ENCODE peak calls at places on chromosomes 6 and 20, in six cellular contexts. One of them, this sample, is unnamed.

GRCh38 chr6:27791182-27791939 is 120.8 kb downstream of the OR2B2 start:
- DNase-seq in NCI-H1105 treated with DMSO at 0.1 percent for 48 hours: peak; percentile 82
- DNase-seq in NK-92 treated with Interleukin-12 subunit alpha and Interleukin-12 subunit beta, amount 100 ng/mL, for 24 hours: no peak
- DNase-seq in HCT116: peak; percentile 75
- DNase-seq in H9: peak; percentile 70
- DNase-seq in T-helper 17 cell: no peak
- DNase-seq in this sample: peak; percentile 58

GRCh38 chr20:363319-364078 is 16.6 kb downstream of the NRSN2 start:
- DNase-seq in NCI-H1105 treated with DMSO at 0.1 percent for 48 hours: no peak
- DNase-seq in NK-92 treated with Interleukin-12 subunit alpha and Interleukin-12 subunit beta, amount 100 ng/mL, for 24 hours: no peak
- DNase-seq in HCT116: no peak
- DNase-seq in H9: no peak
- DNase-seq in T-helper 17 cell: no peak
- DNase-seq in this sample: no peak

GRCh38 chr6:97095466-97095865 is 170.9 kb downstream of the KLHL32 start:
- DNase-seq in NCI-H1105 treated with DMSO at 0.1 percent for 48 hours: no peak
- DNase-seq in NK-92 treated with Interleukin-12 subunit alpha and Interleukin-12 subunit beta, amount 100 ng/mL, for 24 hours: no peak
- DNase-seq in HCT116: no peak
- DNase-seq in H9: no peak
- DNase-seq in T-helper 17 cell: no peak
- DNase-seq in this sample: no peak

GRCh38 chr6:1554881-1555569 is 54.7 kb upstream of the FOXC1 start:
- DNase-seq in NCI-H1105 treated with DMSO at 0.1 percent for 48 hours: no peak
- DNase-seq in NK-92 treated with Interleukin-12 subunit alpha and Interleukin-12 subunit beta, amount 100 ng/mL, for 24 hours: no peak
- DNase-seq in HCT116: no peak
- DNase-seq in H9: peak; percentile 49
- DNase-seq in T-helper 17 cell: peak; percentile 61
- DNase-seq in this sample: peak; percentile 82

GRCh38 chr20:46117704-46118467 is at the start of gene CD40:
- DNase-seq in NCI-H1105 treated with DMSO at 0.1 percent for 48 hours: no peak
- DNase-seq in NK-92 treated with Interleukin-12 subunit alpha and Interleukin-12 subunit beta, amount 100 ng/mL, for 24 hours: no peak
- DNase-seq in HCT116: peak; percentile 68
- DNase-seq in H9: peak; percentile 95
- DNase-seq in T-helper 17 cell: peak; percentile 52
- DNase-seq in this sample: peak; percentile 44

GRCh38 chr6:52417675-52418111 is 2.4 kb upstream of the EFHC1 start:
- DNase-seq in NCI-H1105 treated with DMSO at 0.1 percent for 48 hours: no peak
- DNase-seq in NK-92 treated with Interleukin-12 subunit alpha and Interleukin-12 subunit beta, amount 100 ng/mL, for 24 hours: no peak
- DNase-seq in HCT116: no peak
- DNase-seq in H9: no peak
- DNase-seq in T-helper 17 cell: no peak
- DNase-seq in this sample: no peak

GRCh38 chr20:25632940-25633790 is 9.4 kb upstream of the NANP start:
- DNase-seq in NCI-H1105 treated with DMSO at 0.1 percent for 48 hours: no peak
- DNase-seq in NK-92 treated with Interleukin-12 subunit alpha and Interleukin-12 subunit beta, amount 100 ng/mL, for 24 hours: no peak
- DNase-seq in HCT116: no peak
- DNase-seq in H9: no peak
- DNase-seq in T-helper 17 cell: no peak
- DNase-seq in this sample: no peak

GRCh38 chr6:43980004-43980795 is 147.1 kb downstream of the MRPL14 start:
- DNase-seq in NCI-H1105 treated with DMSO at 0.1 percent for 48 hours: no peak
- DNase-seq in NK-92 treated with Interleukin-12 subunit alpha and Interleukin-12 subunit beta, amount 100 ng/mL, for 24 hours: no peak
- DNase-seq in HCT116: no peak
- DNase-seq in H9: peak; percentile 20
- DNase-seq in T-helper 17 cell: no peak
- DNase-seq in this sample: no peak

GRCh38 chr6:83151114-83151513 is 42.0 kb downstream of the PGM3 start:
- DNase-seq in NCI-H1105 treated with DMSO at 0.1 percent for 48 hours: no peak
- DNase-seq in NK-92 treated with Interleukin-12 subunit alpha and Interleukin-12 subunit beta, amount 100 ng/mL, for 24 hours: no peak
- DNase-seq in HCT116: no peak
- DNase-seq in H9: no peak
- DNase-seq in T-helper 17 cell: no peak
- DNase-seq in this sample: no peak

GRCh38 chr20:57611605-57612311 is 8.5 kb downstream of the ZBP1 start:
- DNase-seq in NCI-H1105 treated with DMSO at 0.1 percent for 48 hours: no peak
- DNase-seq in NK-92 treated with Interleukin-12 subunit alpha and Interleukin-12 subunit beta, amount 100 ng/mL, for 24 hours: no peak
- DNase-seq in HCT116: no peak
- DNase-seq in H9: no peak
- DNase-seq in T-helper 17 cell: no peak
- DNase-seq in this sample: peak; percentile 15

GRCh38 chr6:73452107-73452461 is at the start of gene CGAS:
- DNase-seq in NCI-H1105 treated with DMSO at 0.1 percent for 48 hours: no peak
- DNase-seq in NK-92 treated with Interleukin-12 subunit alpha and Interleukin-12 subunit beta, amount 100 ng/mL, for 24 hours: peak; percentile 76
- DNase-seq in HCT116: no peak
- DNase-seq in H9: no peak
- DNase-seq in T-helper 17 cell: peak; percentile 70
- DNase-seq in this sample: peak; percentile 38

GRCh38 chr6:163876391-163876790 is 461.9 kb downstream of the QKI start:
- DNase-seq in NCI-H1105 treated with DMSO at 0.1 percent for 48 hours: no peak
- DNase-seq in NK-92 treated with Interleukin-12 subunit alpha and Interleukin-12 subunit beta, amount 100 ng/mL, for 24 hours: no peak
- DNase-seq in HCT116: no peak
- DNase-seq in H9: no peak
- DNase-seq in T-helper 17 cell: no peak
- DNase-seq in this sample: no peak

GRCh38 chr6:145756170-145756662 is 20.9 kb upstream of the EPM2A start:
- DNase-seq in NCI-H1105 treated with DMSO at 0.1 percent for 48 hours: peak; percentile 55
- DNase-seq in NK-92 treated with Interleukin-12 subunit alpha and Interleukin-12 subunit beta, amount 100 ng/mL, for 24 hours: no peak
- DNase-seq in HCT116: no peak
- DNase-seq in H9: no peak
- DNase-seq in T-helper 17 cell: no peak
- DNase-seq in this sample: no peak

GRCh38 chr20:48750941-48751620 is 76.7 kb downstream of the PREX1 start:
- DNase-seq in NCI-H1105 treated with DMSO at 0.1 percent for 48 hours: no peak
- DNase-seq in NK-92 treated with Interleukin-12 subunit alpha and Interleukin-12 subunit beta, amount 100 ng/mL, for 24 hours: no peak
- DNase-seq in HCT116: no peak
- DNase-seq in H9: peak; percentile 94
- DNase-seq in T-helper 17 cell: peak; percentile 36
- DNase-seq in this sample: peak; percentile 80

GRCh38 chr20:36463212-36464061 is 77.9 kb upstream of the MYL9 start:
- DNase-seq in NCI-H1105 treated with DMSO at 0.1 percent for 48 hours: no peak
- DNase-seq in NK-92 treated with Interleukin-12 subunit alpha and Interleukin-12 subunit beta, amount 100 ng/mL, for 24 hours: no peak
- DNase-seq in HCT116: no peak
- DNase-seq in H9: no peak
- DNase-seq in T-helper 17 cell: no peak
- DNase-seq in this sample: no peak

GRCh38 chr6:25995507-25995906 is 32.9 kb downstream of the TRIM38 start:
- DNase-seq in NCI-H1105 treated with DMSO at 0.1 percent for 48 hours: no peak
- DNase-seq in NK-92 treated with Interleukin-12 subunit alpha and Interleukin-12 subunit beta, amount 100 ng/mL, for 24 hours: no peak
- DNase-seq in HCT116: no peak
- DNase-seq in H9: no peak
- DNase-seq in T-helper 17 cell: no peak
- DNase-seq in this sample: no peak

GRCh38 chr20:57473246-57474042 is 51.5 kb downstream of the CTCFL start:
- DNase-seq in NCI-H1105 treated with DMSO at 0.1 percent for 48 hours: peak; percentile 12
- DNase-seq in NK-92 treated with Interleukin-12 subunit alpha and Interleukin-12 subunit beta, amount 100 ng/mL, for 24 hours: peak; percentile 52
- DNase-seq in HCT116: no peak
- DNase-seq in H9: no peak
- DNase-seq in T-helper 17 cell: no peak
- DNase-seq in this sample: peak; percentile 40

GRCh38 chr20:13554706-13555105 is 84.0 kb downstream of the TASP1 start:
- DNase-seq in NCI-H1105 treated with DMSO at 0.1 percent for 48 hours: no peak
- DNase-seq in NK-92 treated with Interleukin-12 subunit alpha and Interleukin-12 subunit beta, amount 100 ng/mL, for 24 hours: no peak
- DNase-seq in HCT116: no peak
- DNase-seq in H9: no peak
- DNase-seq in T-helper 17 cell: no peak
- DNase-seq in this sample: no peak

GRCh38 chr20:17614812-17615644 is 45.2 kb downstream of the DSTN start:
- DNase-seq in NCI-H1105 treated with DMSO at 0.1 percent for 48 hours: no peak
- DNase-seq in NK-92 treated with Interleukin-12 subunit alpha and Interleukin-12 subunit beta, amount 100 ng/mL, for 24 hours: no peak
- DNase-seq in HCT116: no peak
- DNase-seq in H9: no peak
- DNase-seq in T-helper 17 cell: peak; percentile 7
- DNase-seq in this sample: no peak

GRCh38 chr6:1094306-1094705 is 217.6 kb upstream of the FOXQ1 start:
- DNase-seq in NCI-H1105 treated with DMSO at 0.1 percent for 48 hours: no peak
- DNase-seq in NK-92 treated with Interleukin-12 subunit alpha and Interleukin-12 subunit beta, amount 100 ng/mL, for 24 hours: no peak
- DNase-seq in HCT116: no peak
- DNase-seq in H9: no peak
- DNase-seq in T-helper 17 cell: no peak
- DNase-seq in this sample: no peak

GRCh38 chr6:34610819-34611477 is 54.8 kb upstream of the SPDEF start:
- DNase-seq in NCI-H1105 treated with DMSO at 0.1 percent for 48 hours: no peak
- DNase-seq in NK-92 treated with Interleukin-12 subunit alpha and Interleukin-12 subunit beta, amount 100 ng/mL, for 24 hours: no peak
- DNase-seq in HCT116: peak; percentile 64
- DNase-seq in H9: no peak
- DNase-seq in T-helper 17 cell: no peak
- DNase-seq in this sample: no peak

GRCh38 chr6:137297887-137298286 is 78.7 kb upstream of the IFNGR1 start:
- DNase-seq in NCI-H1105 treated with DMSO at 0.1 percent for 48 hours: no peak
- DNase-seq in NK-92 treated with Interleukin-12 subunit alpha and Interleukin-12 subunit beta, amount 100 ng/mL, for 24 hours: no peak
- DNase-seq in HCT116: no peak
- DNase-seq in H9: peak; percentile 91
- DNase-seq in T-helper 17 cell: no peak
- DNase-seq in this sample: no peak

GRCh38 chr20:46566125-46566524 is 15.7 kb upstream of the OCSTAMP start:
- DNase-seq in NCI-H1105 treated with DMSO at 0.1 percent for 48 hours: no peak
- DNase-seq in NK-92 treated with Interleukin-12 subunit alpha and Interleukin-12 subunit beta, amount 100 ng/mL, for 24 hours: no peak
- DNase-seq in HCT116: no peak
- DNase-seq in H9: no peak
- DNase-seq in T-helper 17 cell: no peak
- DNase-seq in this sample: no peak

GRCh38 chr6:155121699-155122098 is 126.6 kb downstream of the TIAM2 start:
- DNase-seq in NCI-H1105 treated with DMSO at 0.1 percent for 48 hours: no peak
- DNase-seq in NK-92 treated with Interleukin-12 subunit alpha and Interleukin-12 subunit beta, amount 100 ng/mL, for 24 hours: no peak
- DNase-seq in HCT116: no peak
- DNase-seq in H9: peak; percentile 74
- DNase-seq in T-helper 17 cell: no peak
- DNase-seq in this sample: no peak

GRCh38 chr6:82877213-82878195 is 188.1 kb downstream of the UBE3D start:
- DNase-seq in NCI-H1105 treated with DMSO at 0.1 percent for 48 hours: no peak
- DNase-seq in NK-92 treated with Interleukin-12 subunit alpha and Interleukin-12 subunit beta, amount 100 ng/mL, for 24 hours: no peak
- DNase-seq in HCT116: peak; percentile 54
- DNase-seq in H9: no peak
- DNase-seq in T-helper 17 cell: no peak
- DNase-seq in this sample: no peak

GRCh38 chr20:43665466-43666176 is 1.3 kb upstream of the MYBL2 start:
- DNase-seq in NCI-H1105 treated with DMSO at 0.1 percent for 48 hours: no peak
- DNase-seq in NK-92 treated with Interleukin-12 subunit alpha and Interleukin-12 subunit beta, amount 100 ng/mL, for 24 hours: no peak
- DNase-seq in HCT116: no peak
- DNase-seq in H9: no peak
- DNase-seq in T-helper 17 cell: no peak
- DNase-seq in this sample: no peak

GRCh38 chr6:71038966-71039365 is 82.1 kb upstream of the B3GAT2 start:
- DNase-seq in NCI-H1105 treated with DMSO at 0.1 percent for 48 hours: peak; percentile 13
- DNase-seq in NK-92 treated with Interleukin-12 subunit alpha and Interleukin-12 subunit beta, amount 100 ng/mL, for 24 hours: no peak
- DNase-seq in HCT116: no peak
- DNase-seq in H9: no peak
- DNase-seq in T-helper 17 cell: no peak
- DNase-seq in this sample: no peak

GRCh38 chr6:33720998-33721397 is 9.5 kb upstream of the UQCC2 start:
- DNase-seq in NCI-H1105 treated with DMSO at 0.1 percent for 48 hours: no peak
- DNase-seq in NK-92 treated with Interleukin-12 subunit alpha and Interleukin-12 subunit beta, amount 100 ng/mL, for 24 hours: no peak
- DNase-seq in HCT116: no peak
- DNase-seq in H9: no peak
- DNase-seq in T-helper 17 cell: no peak
- DNase-seq in this sample: no peak

GRCh38 chr20:35013421-35014411 is 58.0 kb downstream of the MYH7B start:
- DNase-seq in NCI-H1105 treated with DMSO at 0.1 percent for 48 hours: no peak
- DNase-seq in NK-92 treated with Interleukin-12 subunit alpha and Interleukin-12 subunit beta, amount 100 ng/mL, for 24 hours: no peak
- DNase-seq in HCT116: no peak
- DNase-seq in H9: peak; percentile 14
- DNase-seq in T-helper 17 cell: no peak
- DNase-seq in this sample: no peak

GRCh38 chr6:35048031-35048613 is 93.0 kb downstream of the TCP11 start:
- DNase-seq in NCI-H1105 treated with DMSO at 0.1 percent for 48 hours: no peak
- DNase-seq in NK-92 treated with Interleukin-12 subunit alpha and Interleukin-12 subunit beta, amount 100 ng/mL, for 24 hours: no peak
- DNase-seq in HCT116: no peak
- DNase-seq in H9: peak; percentile 52
- DNase-seq in T-helper 17 cell: no peak
- DNase-seq in this sample: peak; percentile 86

GRCh38 chr6:41818271-41819054 is 31.0 kb downstream of the TOMM6 start:
- DNase-seq in NCI-H1105 treated with DMSO at 0.1 percent for 48 hours: no peak
- DNase-seq in NK-92 treated with Interleukin-12 subunit alpha and Interleukin-12 subunit beta, amount 100 ng/mL, for 24 hours: no peak
- DNase-seq in HCT116: no peak
- DNase-seq in H9: no peak
- DNase-seq in T-helper 17 cell: no peak
- DNase-seq in this sample: no peak

GRCh38 chr6:145028144-145028818 is 707.0 kb downstream of the EPM2A start:
- DNase-seq in NCI-H1105 treated with DMSO at 0.1 percent for 48 hours: peak; percentile 67
- DNase-seq in NK-92 treated with Interleukin-12 subunit alpha and Interleukin-12 subunit beta, amount 100 ng/mL, for 24 hours: no peak
- DNase-seq in HCT116: peak; percentile 71
- DNase-seq in H9: no peak
- DNase-seq in T-helper 17 cell: no peak
- DNase-seq in this sample: peak; percentile 18

GRCh38 chr6:37126554-37126906 is 43.4 kb upstream of the PIM1 start:
- DNase-seq in NCI-H1105 treated with DMSO at 0.1 percent for 48 hours: no peak
- DNase-seq in NK-92 treated with Interleukin-12 subunit alpha and Interleukin-12 subunit beta, amount 100 ng/mL, for 24 hours: no peak
- DNase-seq in HCT116: no peak
- DNase-seq in H9: no peak
- DNase-seq in T-helper 17 cell: no peak
- DNase-seq in this sample: no peak

GRCh38 chr6:122810189-122810588 is 21.1 kb downstream of the SMPDL3A start:
- DNase-seq in NCI-H1105 treated with DMSO at 0.1 percent for 48 hours: no peak
- DNase-seq in NK-92 treated with Interleukin-12 subunit alpha and Interleukin-12 subunit beta, amount 100 ng/mL, for 24 hours: no peak
- DNase-seq in HCT116: no peak
- DNase-seq in H9: no peak
- DNase-seq in T-helper 17 cell: no peak
- DNase-seq in this sample: no peak

This sample was measured in midbrain.